ENCODE peak calls at places on chromosome 2, in six cellular contexts. F, R, K, N, C and L are unnamed samples.

GRCh38 chr2:9221223-9221622 is 14.6 kb downstream of the ASAP2 start:
- DNase-seq in F (no peak), R (no peak), K (no peak), N (no peak), C (no peak), L (no peak)

GRCh38 chr2:197057946-197058345 is 131.4 kb upstream of the PGAP1 start:
- DNase-seq in F (no peak), R (no peak), K (no peak), N (no peak), C (no peak), L (no peak)

GRCh38 chr2:152418688-152419087 is 83.7 kb downstream of the FMNL2 start:
- DNase-seq in F (no peak), R (no peak), K (no peak), N (no peak), C (no peak), L (no peak)

GRCh38 chr2:147164563-147164962 is 680.3 kb upstream of the ACVR2A start:
- DNase-seq in F (no peak), R (no peak), K (no peak), N (no peak), C (no peak), L (no peak)

GRCh38 chr2:107801498-107801897 is 25.2 kb upstream of the RGPD4 start:
- DNase-seq in F (no peak), R (no peak), K (no peak), N (no peak), C (no peak), L (no peak)

GRCh38 chr2:54604771-54605350 is 118.6 kb upstream of the EML6 start:
- DNase-seq in F (no peak), R (no peak), K (no peak), N (no peak), C (no peak), L (no peak)

GRCh38 chr2:234427081-234428058 is 69.5 kb downstream of the ARL4C start:
- DNase-seq in F (peak; percentile 16), R (no peak), K (no peak), N (no peak), C (no peak), L (no peak)

GRCh38 chr2:214651451-214651850 is 158.0 kb downstream of the BARD1 start:
- DNase-seq in F (no peak), R (no peak), K (no peak), N (no peak), C (no peak), L (no peak)

GRCh38 chr2:36351291-36352023 is 4.1 kb upstream of the CRIM1 start:
- DNase-seq in F (no peak), R (no peak), K (no peak), N (no peak), C (no peak), L (no peak)

GRCh38 chr2:240581811-240582210 is 4.7 kb upstream of the CAPN10 start:
- DNase-seq in F (no peak), R (no peak), K (no peak), N (no peak), C (no peak), L (no peak)

GRCh38 chr2:177335917-177336450 is 56.6 kb upstream of the AGPS start:
- DNase-seq in F (no peak), R (no peak), K (no peak), N (no peak), C (no peak), L (no peak)

GRCh38 chr2:1883476-1883875 is 139.2 kb upstream of the PXDN start:
- DNase-seq in F (no peak), R (no peak), K (no peak), N (no peak), C (no peak), L (no peak)

GRCh38 chr2:119367472-119368099 is 809 bp downstream of the DBI start:
- DNase-seq in F (peak; percentile 75), R (peak; percentile 74), K (peak; percentile 32), N (no peak), C (no peak), L (peak; percentile 60)

GRCh38 chr2:230592775-230593174 is 119.9 kb upstream of the CAB39 start:
- DNase-seq in F (no peak), R (no peak), K (no peak), N (no peak), C (no peak), L (no peak)

GRCh38 chr2:106566050-106566449 is 78.9 kb downstream of the CD8B2 start:
- DNase-seq in F (no peak), R (no peak), K (no peak), N (no peak), C (no peak), L (no peak)

GRCh38 chr2:7703523-7704144 is 786.4 kb downstream of the RNF144A start:
- DNase-seq in F (no peak), R (no peak), K (no peak), N (no peak), C (no peak), L (no peak)

GRCh38 chr2:160474891-160475795 is 18.5 kb downstream of the RBMS1 start:
- DNase-seq in F (no peak), R (no peak), K (no peak), N (no peak), C (no peak), L (no peak)

GRCh38 chr2:215772003-215772402 is 241.3 kb downstream of the MREG start:
- DNase-seq in F (no peak), R (no peak), K (no peak), N (no peak), C (no peak), L (no peak)

GRCh38 chr2:48900321-48901014 is 144.9 kb upstream of the LHCGR start:
- DNase-seq in F (no peak), R (no peak), K (no peak), N (no peak), C (no peak), L (no peak)

GRCh38 chr2:1727796-1728474 is 16.4 kb downstream of the PXDN start:
- DNase-seq in F (no peak), R (no peak), K (no peak), N (no peak), C (no peak), L (no peak)

GRCh38 chr2:38213619-38214018 is 137.7 kb upstream of the CYP1B1 start:
- DNase-seq in F (no peak), R (no peak), K (no peak), N (no peak), C (no peak), L (no peak)

GRCh38 chr2:231928901-231929725 is 2.9 kb upstream of the NPPC start:
- DNase-seq in F (no peak), R (peak; percentile 21), K (no peak), N (no peak), C (no peak), L (no peak)

GRCh38 chr2:144942516-144943256 is 422.8 kb upstream of the ZEB2 start:
- DNase-seq in F (peak; percentile 43), R (no peak), K (no peak), N (no peak), C (no peak), L (no peak)

GRCh38 chr2:53473762-53474161 is 293.8 kb upstream of the CHAC2 start:
- DNase-seq in F (no peak), R (no peak), K (no peak), N (no peak), C (no peak), L (no peak)

GRCh38 chr2:127293386-127293757 is 572 bp downstream of the ERCC3 start:
- DNase-seq in F (no peak), R (no peak), K (no peak), N (no peak), C (no peak), L (no peak)

GRCh38 chr2:20034218-20034617 is 17.2 kb downstream of the LAPTM4A start:
- DNase-seq in F (no peak), R (no peak), K (no peak), N (no peak), C (no peak), L (no peak)

GRCh38 chr2:211802611-211803010 is 736.0 kb downstream of the ERBB4 start:
- DNase-seq in F (no peak), R (no peak), K (no peak), N (no peak), C (no peak), L (no peak)

GRCh38 chr2:46216213-46216612 is 81.0 kb upstream of the EPAS1 start:
- DNase-seq in F (no peak), R (no peak), K (no peak), N (no peak), C (no peak), L (no peak)

GRCh38 chr2:234579231-234579962 is 82.5 kb upstream of the ARL4C start:
- DNase-seq in F (peak; percentile 65), R (no peak), K (no peak), N (no peak), C (no peak), L (no peak)

GRCh38 chr2:220509921-220510320 is 882.5 kb downstream of the SLC4A3 start:
- DNase-seq in F (no peak), R (no peak), K (no peak), N (no peak), C (no peak), L (no peak)